ENCODE peak calls at places on chromosomes 16 and 17, in six cellular contexts. F is AG10803; L is CD4-positive, CD25-positive, alpha-beta regulatory T cell; C is stimulated activated CD4-positive, alpha-beta T cell treated with anti-CD3 and anti-CD28 coated beads, Interleukin-1b, Interleukin-23, amount 100 ng/mL, for 24 hours; Z is A549; N is stimulated activated naive CD8-positive, alpha-beta T cell treated with anti-CD3 and anti-CD28 coated beads, Interleukin-15, Interleukin-2, amounts not matched to agents 100 U/mL and 50 U/mL, for 24 hours. B is an unnamed sample.

GRCh38 chr17:48484256-48484655 is 46.6 kb downstream of the HOXB1 start:
- DNase-seq in F (peak; percentile 64), L (no peak), C (no peak), Z (no peak), N (no peak), B (peak; percentile 72)

GRCh38 chr17:59406808-59407381 is 75.4 kb downstream of the YPEL2 start:
- DNase-seq in F (peak; percentile 26), L (no peak), C (no peak), Z (peak; percentile 56), N (no peak), B (peak; percentile 35)

GRCh38 chr17:82035488-82035887 is 2.0 kb downstream of the DCXR start:
- DNase-seq in F (no peak), L (no peak), C (no peak), Z (no peak), N (no peak), B (no peak)

GRCh38 chr17:66636111-66636510 is 198.8 kb upstream of the CACNG5 start:
- DNase-seq in F (peak; percentile 83), L (no peak), C (no peak), Z (no peak), N (peak; percentile 12), B (peak; percentile 74)

GRCh38 chr17:72588561-72588960 is 467.7 kb downstream of the SOX9 start:
- DNase-seq in F (no peak), L (no peak), C (no peak), Z (no peak), N (no peak), B (no peak)

GRCh38 chr17:3912827-3913226 is 3.4 kb downstream of the P2RX1 start:
- DNase-seq in F (no peak), L (no peak), C (no peak), Z (no peak), N (no peak), B (no peak)

GRCh38 chr16:4944333-4945281 is 7.7 kb upstream of the PPL start:
- DNase-seq in F (peak; percentile 96), L (no peak), C (no peak), Z (peak; percentile 94), N (peak; percentile 23), B (peak; percentile 98)

GRCh38 chr17:1617620-1618174 is 10.9 kb downstream of the SLC43A2 start:
- DNase-seq in F (peak; percentile 74), L (no peak), C (no peak), Z (peak; percentile 88), N (no peak), B (peak; percentile 79)

GRCh38 chr16:13923703-13924298 is 3.8 kb downstream of the ERCC4 start:
- DNase-seq in F (peak; percentile 65), L (peak; percentile 76), C (no peak), Z (peak; percentile 68), N (no peak), B (peak; percentile 81)

GRCh38 chr17:10398352-10398751 is 23.4 kb downstream of the MYH8 start:
- DNase-seq in F (no peak), L (no peak), C (no peak), Z (no peak), N (no peak), B (no peak)